ENCODE peak calls at places on chromosomes 13 and 19, in seven cellular contexts. E is activated CD4-positive, alpha-beta T cell treated with anti-CD3 and anti-CD28 coated beads, Interleukin-2, amount 10 ng/mL, durations not matched to agents 24 days and 14 days; O is stimulated activated CD8-positive, alpha-beta memory T cell treated with anti-CD3 and anti-CD28 coated beads, Interleukin-4, amount 100 ng/mL, for 4 hours; J is memory B cell; H is T-cell; F is putamen; C is germinal center. X is an unnamed sample.
A peak's percentile ranks its signal among the peaks of the same experiment; 100 is the strongest.

GRCh38 chr19:13062317-13062716 is 40.3 kb downstream of the LYL1 start:
- DNase-seq in E (no peak), O (no peak), J (no peak), H (no peak), F (no peak), C (no peak), X (no peak)

GRCh38 chr13:66887088-66887487 is 343.0 kb downstream of the PCDH9 start:
- DNase-seq in E (no peak), O (no peak), J (peak; percentile 2), H (no peak), F (peak; percentile 70), C (peak; percentile 33), X (no peak)

GRCh38 chr19:21709464-21709863 is 57.9 kb downstream of the ZNF100 start:
- DNase-seq in E (peak; percentile 11), O (no peak), J (no peak), H (no peak), F (no peak), C (no peak), X (no peak)

GRCh38 chr13:21079761-21080730 is 18.7 kb upstream of the LATS2 start:
- DNase-seq in E (no peak), O (no peak), J (no peak), H (no peak), F (no peak), C (no peak), X (no peak)

GRCh38 chr19:3038214-3038613 is 9.1 kb upstream of the TLE2 start:
- DNase-seq in E (no peak), O (no peak), J (no peak), H (no peak), F (no peak), C (no peak), X (no peak)

GRCh38 chr13:95862401-95862800 is 185.5 kb downstream of the DNAJC3 start:
- DNase-seq in E (no peak), O (no peak), J (no peak), H (no peak), F (no peak), C (no peak), X (no peak)

GRCh38 chr19:30070198-30070969 is 128.3 kb downstream of the URI1 start:
- DNase-seq in E (no peak), O (no peak), J (no peak), H (no peak), F (no peak), C (no peak), X (no peak)

GRCh38 chr19:36140289-36141038 is 598 bp downstream of the CAPNS1 start:
- DNase-seq in E (peak; percentile 79), O (no peak), J (peak; percentile 11), H (no peak), F (no peak), C (peak; percentile 72), X (no peak)

GRCh38 chr13:101706651-101707050 is 254.2 kb downstream of the ITGBL1 start:
- DNase-seq in E (no peak), O (no peak), J (no peak), H (peak; percentile 5), F (no peak), C (no peak), X (no peak)

GRCh38 chr13:73268306-73268705 is 209.5 kb downstream of the KLF5 start:
- DNase-seq in E (no peak), O (no peak), J (no peak), H (no peak), F (no peak), C (no peak), X (no peak)

GRCh38 chr19:2775556-2776430 is 7.3 kb downstream of the SGTA start:
- DNase-seq in E (peak; percentile 93), O (peak; percentile 56), J (peak; percentile 28), H (peak; percentile 45), F (no peak), C (no peak), X (peak; percentile 54)

GRCh38 chr13:93227906-93228801 is 1.5 kb downstream of the GPC6 start:
- DNase-seq in E (no peak), O (no peak), J (no peak), H (no peak), F (peak; percentile 60), C (no peak), X (no peak)

GRCh38 chr13:23357349-23357748 is 76.2 kb downstream of the SACS start:
- DNase-seq in E (no peak), O (no peak), J (no peak), H (no peak), F (no peak), C (no peak), X (no peak)

GRCh38 chr13:113349050-113349449 is 14.9 kb downstream of the GRTP1 start:
- DNase-seq in E (no peak), O (no peak), J (no peak), H (no peak), F (no peak), C (no peak), X (no peak)

GRCh38 chr19:28878862-28879566 is 333.9 kb downstream of the UQCRFS1 start:
- DNase-seq in E (peak; percentile 88), O (no peak), J (no peak), H (peak; percentile 32), F (peak; percentile 74), C (peak; percentile 41), X (peak; percentile 25)

GRCh38 chr13:38399540-38399939 is 49.9 kb downstream of the UFM1 start:
- DNase-seq in E (no peak), O (no peak), J (no peak), H (no peak), F (no peak), C (no peak), X (no peak)

GRCh38 chr13:73603646-73604045 is 530.6 kb downstream of the KLF12 start:
- DNase-seq in E (no peak), O (no peak), J (no peak), H (no peak), F (no peak), C (no peak), X (no peak)

GRCh38 chr13:99303863-99304521 is 3.2 kb downstream of the GPR183 start:
- DNase-seq in E (peak; percentile 86), O (no peak), J (no peak), H (no peak), F (no peak), C (no peak), X (peak; percentile 55)

GRCh38 chr13:99086149-99086868 is 108.4 kb upstream of the DOCK9 start:
- DNase-seq in E (peak; percentile 93), O (peak; percentile 66), J (peak; percentile 57), H (peak; percentile 67), F (peak; percentile 39), C (peak; percentile 82), X (peak; percentile 68)

GRCh38 chr19:18167975-18168645 is 5.5 kb upstream of the IFI30 start:
- DNase-seq in E (peak; percentile 91), O (peak; percentile 43), J (peak; percentile 61), H (peak; percentile 58), F (no peak), C (peak; percentile 89), X (peak; percentile 46)

GRCh38 chr13:112067871-112068305 is 939 bp downstream of the SOX1 start:
- DNase-seq in E (peak; percentile 57), O (no peak), J (no peak), H (no peak), F (no peak), C (no peak), X (no peak)

GRCh38 chr19:33247441-33247819 is 21.8 kb upstream of the SLC7A10 start:
- DNase-seq in E (no peak), O (no peak), J (no peak), H (no peak), F (no peak), C (no peak), X (no peak)

GRCh38 chr19:10788146-10788545 is 47.9 kb downstream of the TMED1 start:
- DNase-seq in E (no peak), O (no peak), J (no peak), H (no peak), F (no peak), C (no peak), X (no peak)

GRCh38 chr13:75530536-75530935 is 7.1 kb downstream of the COMMD6 start:
- DNase-seq in E (no peak), O (no peak), J (no peak), H (no peak), F (no peak), C (no peak), X (no peak)

X was measured in T-helper 9 cell.